ENCODE peak calls at places on chromosomes 2 and 18, in seven cellular contexts. B, U, M, V, H, D and N are unnamed samples. For H3K4me1, the result is how much of the 10 kb centered on the place peaks cover.

GRCh38 chr18:41530959-41531358 is 424.1 kb upstream of the PIK3C3 start:
- DNase-seq in B (no peak), U (no peak), M (no peak), V (no peak), H (no peak), D (no peak), N (no peak)

GRCh38 chr2:134170269-134170668 is 83.6 kb upstream of the MGAT5 start:
- DNase-seq in B (no peak), U (no peak), M (peak), V (no peak), H (no peak), D (no peak), N (no peak)

GRCh38 chr2:172234716-172235661 is 132.3 kb upstream of the DLX2 start:
- DNase-seq in B (no peak), U (no peak), M (peak), V (no peak), H (no peak), D (peak), N (no peak)

GRCh38 chr2:140526575-140526974 is 1604.2 kb downstream of the LRP1B start:
- DNase-seq in B (no peak), U (no peak), M (peak), V (no peak), H (no peak), D (no peak), N (no peak)

GRCh38 chr2:182652326-182652725 is 63.7 kb upstream of the DNAJC10 start:
- DNase-seq in B (no peak), U (no peak), M (peak), V (no peak), H (no peak), D (no peak), N (no peak)

GRCh38 chr2:85921659-85922058 is 32.9 kb upstream of the ST3GAL5 start:
- DNase-seq in B (no peak), U (no peak), M (no peak), V (no peak), H (no peak), D (no peak), N (no peak)

GRCh38 chr2:72710418-72711152 is 115.2 kb downstream of the EXOC6B start:
- DNase-seq in B (no peak), U (no peak), M (no peak), V (no peak), H (no peak), D (no peak), N (no peak)

GRCh38 chr2:17879137-17879912 is 858 bp downstream of the KCNS3 start:
- DNase-seq in B (peak), U (peak), M (peak), V (peak), H (peak), D (peak), N (no peak)

GRCh38 chr2:178266445-178266844 is 72.1 kb downstream of the OSBPL6 start:
- DNase-seq in B (no peak), U (no peak), M (no peak), V (no peak), H (no peak), D (no peak), N (no peak)

GRCh38 chr2:20217041-20217970 is 7.6 kb downstream of the SDC1 start:
- DNase-seq in B (no peak), U (peak), M (peak), V (peak), H (peak), D (no peak), N (no peak)

GRCh38 chr18:5475252-5475651 is 68.5 kb downstream of the EPB41L3 start:
- DNase-seq in B (no peak), U (no peak), M (no peak), V (no peak), H (no peak), D (peak), N (no peak)

GRCh38 chr2:218711550-218711929 is 905 bp downstream of the TTLL4 start:
- DNase-seq in B (no peak), U (no peak), M (peak), V (no peak), H (no peak), D (no peak), N (no peak)

GRCh38 chr2:181025004-181025403 is 44.6 kb downstream of the UBE2E3 start:
- DNase-seq in B (no peak), U (no peak), M (no peak), V (no peak), H (no peak), D (no peak), N (no peak)

GRCh38 chr2:181041661-181042060 is 61.3 kb downstream of the UBE2E3 start:
- DNase-seq in B (no peak), U (no peak), M (peak), V (no peak), H (no peak), D (no peak), N (no peak)

GRCh38 chr2:145854039-145854755 is 1334.3 kb upstream of the ZEB2 start:
- DNase-seq in B (no peak), U (no peak), M (no peak), V (no peak), H (no peak), D (no peak), N (no peak)

GRCh38 chr2:42848726-42849290 is 56.4 kb upstream of the HAAO start:
- DNase-seq in B (no peak), U (no peak), M (no peak), V (peak), H (no peak), D (no peak), N (no peak)

GRCh38 chr2:42849311-42849710 is 56.9 kb upstream of the HAAO start:
- DNase-seq in B (no peak), U (no peak), M (no peak), V (peak), H (no peak), D (no peak), N (no peak)

GRCh38 chr2:42846932-42847595 is 54.7 kb upstream of the HAAO start:
- DNase-seq in B (no peak), U (no peak), M (no peak), V (peak), H (no peak), D (no peak), N (no peak)

GRCh38 chr2:42847596-42848151 is 55.3 kb upstream of the HAAO start:
- DNase-seq in B (no peak), U (no peak), M (no peak), V (peak), H (no peak), D (no peak), N (no peak)

DNA sequence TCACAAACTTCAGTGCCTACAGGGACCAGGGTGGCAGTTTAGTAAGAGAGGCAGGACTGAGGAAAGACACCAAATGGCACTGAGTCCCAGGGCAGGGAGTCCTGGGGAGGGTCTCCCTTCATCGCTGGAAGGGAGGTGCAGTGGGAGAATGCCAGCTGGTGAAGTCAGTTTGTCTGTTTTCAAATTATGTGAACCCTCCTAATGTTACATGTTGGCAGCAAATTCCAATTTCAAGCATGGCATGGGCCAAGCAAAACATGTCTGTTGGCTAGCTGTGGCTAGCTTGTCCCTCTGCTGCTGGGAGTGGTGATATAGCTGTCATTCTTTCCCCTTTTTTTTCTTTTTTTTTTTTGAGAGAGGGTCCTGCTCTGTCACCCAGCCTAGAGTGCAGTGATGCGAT is 55.9 kb upstream of the HAAO start:
- DNase-seq in B (no peak), U (no peak), M (no peak), V (peak), H (no peak), D (no peak), N (no peak)
- H3K4me1 ChIP-seq in B (under half), U (under half), M (under half), V (half or more), H (under half), D (under half), N (under half)

GRCh38 chr18:25102657-25103056 is 249.3 kb downstream of the ZNF521 start:
- DNase-seq in B (no peak), U (no peak), M (no peak), V (no peak), H (no peak), D (no peak), N (no peak)
- H3K27ac ChIP-seq in B (no peak), U (no peak), M (no peak), V (no peak), H (no peak), D (no peak), N (no peak)

GRCh38 chr2:118090387-118091139 is 2.3 kb downstream of the INSIG2 start:
- DNase-seq in B (no peak), U (no peak), M (no peak), V (no peak), H (no peak), D (no peak), N (no peak)
- H3K4me3 ChIP-seq in B (no peak), U (no peak), M (peak), V (no peak), H (peak), D (no peak), N (no peak)

DNA sequence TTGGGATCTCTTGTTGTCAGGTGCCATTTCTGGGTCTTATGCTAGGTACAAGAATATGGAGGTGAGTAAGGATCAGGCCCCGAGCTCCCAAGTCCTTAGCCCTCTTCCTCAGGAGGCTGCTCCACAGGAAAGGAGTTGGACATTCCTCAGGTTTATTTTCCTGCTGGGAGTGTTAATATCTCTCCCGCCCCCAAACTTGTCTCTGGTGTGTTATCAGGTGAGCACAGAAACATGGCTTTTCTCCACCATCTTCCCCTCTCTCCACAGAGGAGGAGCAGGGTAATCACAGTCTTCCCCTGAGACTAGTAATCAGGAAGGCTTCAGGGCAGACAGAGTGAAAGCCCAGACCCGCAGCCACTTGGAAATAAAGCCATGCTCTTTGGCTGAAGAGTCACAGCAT is 73.3 kb upstream of the CAPN13 start:
- DNase-seq in B (no peak), U (no peak), M (no peak), V (no peak), H (no peak), D (no peak), N (no peak)
- H3K4me1 ChIP-seq in B (under half), U (under half), M (under half), V (under half), H (under half), D (under half), N (under half)

DNA sequence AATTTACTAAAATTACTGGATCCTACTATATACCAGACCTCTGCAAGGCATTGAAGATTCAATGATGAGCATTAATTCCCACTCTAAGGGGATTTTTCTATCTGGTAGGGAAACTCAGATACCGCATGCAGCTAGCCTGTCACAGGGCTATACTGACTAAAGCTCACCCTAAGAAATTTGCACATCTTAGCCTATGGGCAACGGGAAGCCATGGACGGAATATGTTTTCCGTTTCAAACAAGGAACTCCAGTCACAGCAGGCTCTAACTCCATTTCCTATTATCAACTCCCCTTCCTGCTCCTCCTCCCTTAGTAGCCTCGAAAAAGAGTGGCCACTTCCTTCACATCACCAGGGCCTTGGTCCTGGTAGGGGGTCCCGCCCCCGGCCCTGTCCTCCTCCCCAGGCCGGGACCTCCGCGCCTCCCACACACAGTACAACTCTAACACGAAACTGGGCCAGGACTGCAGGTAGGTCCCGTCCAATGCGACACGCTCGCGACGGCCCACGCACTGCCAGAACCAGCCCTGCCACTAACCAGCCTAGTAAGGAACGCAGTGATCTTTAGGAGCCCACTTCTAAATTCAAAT is 656 bp upstream of the COX5B start:
- DNase-seq in B (no peak), U (peak), M (peak), V (peak), H (peak), D (no peak), N (no peak)
- H3K27ac ChIP-seq in B (peak), U (peak), M (peak), V (peak), H (peak), D (peak), N (peak)

GRCh38 chr18:62436636-62437519 is 85.9 kb upstream of the ZCCHC2 start:
- DNase-seq in B (peak), U (peak), M (peak), V (peak), H (peak), D (peak), N (no peak)
- H3K4me3 ChIP-seq in B (no peak), U (no peak), M (peak), V (peak), H (no peak), D (no peak), N (no peak)

GRCh38 chr2:96821113-96821512 is 5.0 kb downstream of the CNNM3 start:
- DNase-seq in B (no peak), U (no peak), M (no peak), V (no peak), H (no peak), D (no peak), N (no peak)
- H3K4me1 ChIP-seq in B (half or more), U (half or more), M (under half), V (under half), H (under half), D (under half), N (under half)